ENCODE peak calls at places on chromosome 10, in nine cellular contexts. G is heart right ventricle, S is PC-9, T is neural progenitor cell, J is ascending aorta, U is pancreas, C is left lung, Z is sigmoid colon, P is H1. W is an unnamed sample.

GRCh38 chr10:5942001-5942400 is 35.3 kb downstream of the IL15RA start:
- DNase-seq in G (no peak), S (no peak), T (no peak), J (no peak), U (no peak), C (no peak), Z (peak), P (no peak), W (no peak)

GRCh38 chr10:119446441-119447277 is 95.9 kb downstream of the RGS10 start:
- DNase-seq in G (no peak), S (no peak), T (no peak), J (peak), U (no peak), C (no peak), Z (no peak), P (no peak), W (no peak)

GRCh38 chr10:34172936-34173533 is 642.1 kb downstream of the PARD3 start:
- DNase-seq in G (no peak), S (no peak), T (no peak), J (no peak), U (no peak), C (no peak), Z (no peak), P (no peak), W (no peak)

GRCh38 chr10:127337801-127338200 is 141.4 kb upstream of the INSYN2A start:
- DNase-seq in G (no peak), S (no peak), T (peak), J (no peak), U (no peak), C (no peak), Z (no peak), P (no peak), W (no peak)

GRCh38 chr10:129845081-129845823 is 118.8 kb downstream of the EBF3 start:
- DNase-seq in G (no peak), S (no peak), T (no peak), J (no peak), U (no peak), C (no peak), Z (no peak), P (no peak), W (no peak)

GRCh38 chr10:106189254-106189653 is 975.3 kb downstream of the SORCS1 start:
- DNase-seq in G (no peak), S (no peak), T (peak), J (no peak), U (no peak), C (no peak), Z (no peak), P (peak), W (peak)

GRCh38 chr10:11488126-11488525 is 123.3 kb downstream of the USP6NL start:
- DNase-seq in G (no peak), S (no peak), T (no peak), J (no peak), U (no peak), C (no peak), Z (no peak), P (no peak), W (no peak)

GRCh38 chr10:59635502-59636290 is 74.0 kb downstream of the SLC16A9 start:
- DNase-seq in G (no peak), S (no peak), T (no peak), J (no peak), U (no peak), C (no peak), Z (no peak), P (no peak), W (no peak)

GRCh38 chr10:69936091-69936490 is 116.6 kb upstream of the MACROH2A2 start:
- DNase-seq in G (no peak), S (no peak), T (peak), J (no peak), U (no peak), C (no peak), Z (no peak), P (no peak), W (no peak)
- TF ChIP-seq CTCF in G (no peak), S (no peak), T (peak), J (peak), U (no peak), C (no peak), Z (no peak), P (peak), W (no peak)

DNA sequence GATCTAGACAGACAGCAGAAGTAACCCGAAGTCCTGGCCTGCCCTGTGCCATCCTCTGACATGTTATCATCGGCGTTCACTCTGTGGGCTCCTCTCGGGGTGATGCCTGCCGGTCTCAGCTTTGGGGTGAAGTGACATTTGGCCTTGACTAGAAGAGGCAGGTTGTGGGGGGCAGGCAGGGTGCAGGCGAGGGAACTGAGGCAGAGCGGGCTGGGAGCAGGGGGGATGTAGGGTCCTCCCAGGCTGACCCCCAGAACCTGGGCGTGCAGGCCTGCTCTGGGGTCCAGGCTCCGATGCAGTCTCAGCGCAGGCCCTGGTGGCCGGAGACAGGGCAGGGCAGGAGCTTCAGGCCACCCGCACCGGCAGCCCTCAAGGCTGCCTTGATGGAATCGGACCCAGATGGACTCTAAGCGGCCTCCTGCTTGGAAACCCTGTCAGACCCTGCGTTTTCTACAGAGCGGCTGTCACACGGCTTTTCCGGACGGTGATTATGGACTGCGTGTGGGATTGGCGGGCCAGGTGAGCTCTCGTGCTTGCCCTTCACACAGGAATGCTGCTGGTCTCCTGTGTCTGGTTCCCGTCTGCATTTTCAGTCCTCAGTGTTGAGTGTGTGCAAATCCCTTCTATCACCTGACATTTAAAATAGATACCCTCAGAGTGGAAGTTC is 842 bp upstream of the JAKMIP3 start:
- DNase-seq in G (no peak), S (no peak), T (no peak), J (no peak), U (no peak), C (no peak), Z (no peak), P (no peak), W (no peak)
- H3K27ac ChIP-seq in G (no peak), S (peak), T (no peak), J (no peak), U (no peak), C (no peak), Z (peak), P (no peak), W (peak)

GRCh38 chr10:109127363-109127762 is 795.9 kb downstream of the XPNPEP1 start:
- DNase-seq in G (no peak), S (no peak), T (no peak), J (no peak), U (no peak), C (no peak), Z (no peak), P (no peak), W (no peak)
- TF ChIP-seq CTCF in G (no peak), S (no peak), T (no peak), J (no peak), U (no peak), C (no peak), Z (no peak), P (no peak), W (no peak)

GRCh38 chr10:125155101-125155500 is 5.3 kb downstream of the CTBP2 start:
- DNase-seq in G (no peak), S (no peak), T (peak), J (no peak), U (no peak), C (no peak), Z (peak), P (no peak), W (no peak)

GRCh38 chr10:125154529-125154928 is 5.8 kb downstream of the CTBP2 start:
- DNase-seq in G (no peak), S (no peak), T (no peak), J (no peak), U (no peak), C (no peak), Z (peak), P (no peak), W (no peak)

GRCh38 chr10:125155669-125156068 is 4.7 kb downstream of the CTBP2 start:
- DNase-seq in G (no peak), S (no peak), T (no peak), J (peak), U (no peak), C (no peak), Z (no peak), P (no peak), W (no peak)

GRCh38 chr10:125152646-125153368 is 7.6 kb downstream of the CTBP2 start:
- DNase-seq in G (peak), S (no peak), T (peak), J (peak), U (peak), C (peak), Z (peak), P (no peak), W (no peak)

GRCh38 chr10:125153693-125154490 is 6.5 kb downstream of the CTBP2 start:
- DNase-seq in G (no peak), S (no peak), T (no peak), J (no peak), U (no peak), C (no peak), Z (no peak), P (no peak), W (no peak)
- H3K27ac ChIP-seq in G (peak), S (no peak), T (no peak), J (peak), U (peak), C (peak), Z (peak), P (peak), W (peak)

DNA sequence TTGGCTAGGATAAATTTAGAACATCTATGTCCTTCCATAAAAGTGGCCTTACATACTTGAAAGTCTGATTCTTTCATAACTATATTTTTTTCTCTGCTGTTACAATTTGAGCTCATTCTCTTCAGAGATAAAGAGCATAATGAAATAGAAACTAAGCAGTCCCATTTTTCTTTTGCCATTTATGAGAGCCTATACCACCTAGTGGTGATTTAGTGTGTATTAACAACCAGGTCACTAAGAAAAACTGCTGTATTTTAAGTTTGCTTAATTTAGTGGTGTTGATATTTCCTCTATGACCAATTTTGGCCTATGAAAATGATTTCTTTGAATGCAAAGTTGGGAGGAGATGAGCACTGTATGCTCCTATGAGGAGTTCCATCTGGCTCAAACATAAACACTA is 88.7 kb upstream of the ZWINT start:
- DNase-seq in G (no peak), S (no peak), T (no peak), J (no peak), U (no peak), C (no peak), Z (no peak), P (no peak), W (no peak)
- TF ChIP-seq CTCF in G (peak), S (peak), T (peak), J (no peak), U (no peak), C (no peak), Z (no peak), P (peak), W (no peak)

DNA sequence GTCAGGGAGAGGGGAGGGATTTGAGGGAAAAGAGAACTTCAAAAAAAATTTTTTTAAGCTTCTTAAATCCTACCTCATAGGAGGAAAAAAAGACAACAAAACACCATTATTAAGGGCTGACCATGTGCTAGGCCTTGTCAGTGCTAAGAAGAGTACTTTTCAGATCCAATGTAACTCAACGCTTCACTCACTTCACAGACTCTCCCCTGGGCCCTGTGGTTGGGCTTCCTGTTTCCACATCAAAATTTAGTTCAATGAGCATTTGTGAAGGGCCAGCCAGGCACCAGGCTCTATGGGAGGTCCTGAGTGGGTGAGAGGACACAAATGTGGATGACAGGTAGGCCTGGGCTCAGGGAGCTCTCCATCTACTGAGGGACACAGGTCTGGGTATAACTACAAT is 249.8 kb downstream of the PTEN start:
- DNase-seq in G (peak), S (no peak), T (no peak), J (no peak), U (no peak), C (no peak), Z (no peak), P (no peak), W (no peak)
- H3K27ac ChIP-seq in G (no peak), S (no peak), T (no peak), J (no peak), U (no peak), C (no peak), Z (no peak), P (no peak), W (no peak)

DNA sequence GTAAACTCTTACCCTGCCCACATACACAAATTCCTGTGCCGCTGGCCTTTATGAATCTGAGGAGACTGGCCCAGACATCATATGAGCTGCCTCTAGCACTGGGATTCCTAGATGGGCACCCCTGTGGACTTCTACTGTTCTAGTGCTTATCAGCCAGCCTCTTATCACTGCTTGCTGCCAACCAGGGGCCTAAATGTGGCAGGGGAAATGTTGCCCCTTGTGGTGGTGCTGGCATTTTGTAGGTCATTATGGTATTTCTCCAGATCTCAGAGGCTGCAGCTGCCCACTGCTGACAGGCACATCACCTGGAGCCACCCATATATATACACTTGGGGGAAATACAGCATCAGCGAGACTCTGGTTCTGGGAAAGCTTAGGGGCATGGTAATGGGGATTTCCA is 5.4 kb downstream of the SFR1 start:
- DNase-seq in G (peak), S (no peak), T (peak), J (no peak), U (no peak), C (no peak), Z (no peak), P (no peak), W (peak)
- TF ChIP-seq CTCF in G (peak), S (peak), T (peak), J (no peak), U (no peak), C (no peak), Z (no peak), P (peak), W (peak)

DNA sequence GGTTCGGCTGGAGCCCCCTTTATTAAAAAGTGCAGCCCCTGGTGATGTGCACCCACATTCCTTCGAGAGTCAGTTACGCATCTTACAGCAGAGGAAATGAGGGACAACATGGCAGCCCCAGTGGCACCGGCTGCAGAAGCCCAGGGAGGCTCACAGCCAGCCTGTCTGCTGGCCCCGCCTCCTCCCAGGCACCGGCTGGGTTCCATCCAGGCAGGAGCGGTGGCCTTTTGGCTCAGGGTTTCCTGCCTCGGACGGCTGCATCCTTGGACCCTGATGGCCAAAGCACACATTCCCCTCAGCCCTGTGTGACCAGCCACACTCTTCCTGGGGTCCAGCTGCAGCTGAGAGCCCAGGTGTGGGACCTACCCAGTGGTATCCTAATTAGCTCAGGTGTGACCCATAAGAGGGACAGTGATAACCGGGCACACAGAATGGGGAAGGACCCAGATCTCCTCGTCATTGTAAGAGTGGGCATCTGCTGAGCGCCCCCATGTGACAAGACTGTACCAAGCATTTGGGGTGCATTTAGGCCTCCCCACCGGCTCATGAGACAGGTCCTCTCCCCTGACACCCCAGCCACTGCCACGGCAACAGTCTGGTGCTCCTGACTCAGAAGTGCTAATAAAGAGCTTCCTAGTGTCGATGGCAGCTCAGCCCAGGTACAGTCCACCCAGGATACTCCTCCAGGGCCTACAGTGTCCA is 63.3 kb upstream of the CHST15 start:
- DNase-seq in G (no peak), S (no peak), T (no peak), J (peak), U (no peak), C (no peak), Z (peak), P (no peak), W (no peak)
- H3K27ac ChIP-seq in G (peak), S (no peak), T (no peak), J (peak), U (peak), C (no peak), Z (peak), P (no peak), W (no peak)